ENCODE peak calls at places on chromosomes 16 and 17, in four cellular contexts. O is D341Med, T is fibroblast of gingiva, D is fibroblast of villous mesenchyme. U is an unnamed sample.

GRCh38 chr17:28725660-28726395 is at the start of gene TLCD1:
- DNase-seq in O (peak), T (peak), D (peak), U (peak)

GRCh38 chr17:75352079-75352569 is 53.4 kb downstream of the GRB2 start:
- DNase-seq in O (peak), T (no peak), D (no peak), U (peak)

GRCh38 chr16:4172070-4172469 is 55.8 kb upstream of the ADCY9 start:
- DNase-seq in O (no peak), T (peak), D (peak), U (no peak)

GRCh38 chr16:67084345-67085028 is 25.3 kb upstream of the PHAF1 start:
- DNase-seq in O (no peak), T (peak), D (peak), U (no peak)

GRCh38 chr16:85642762-85643281 is 29.7 kb downstream of the GSE1 start:
- DNase-seq in O (no peak), T (no peak), D (no peak), U (no peak)

GRCh38 chr16:3152273-3153076 is 17.6 kb downstream of the ZNF213 start:
- DNase-seq in O (peak), T (peak), D (peak), U (peak)

GRCh38 chr17:45441536-45442310 is 9.1 kb upstream of the ARHGAP27 start:
- DNase-seq in O (peak), T (no peak), D (no peak), U (no peak)

GRCh38 chr17:64498308-64499203 is 1.7 kb upstream of the POLG2 start:
- DNase-seq in O (no peak), T (no peak), D (no peak), U (no peak)

GRCh38 chr16:56673916-56674315 is 4.3 kb downstream of the MT1H start:
- DNase-seq in O (no peak), T (peak), D (peak), U (peak)

GRCh38 chr17:82043507-82043906 is 6.0 kb upstream of the DCXR start:
- DNase-seq in O (no peak), T (no peak), D (no peak), U (no peak)

GRCh38 chr16:867421-868385 is 67.2 kb upstream of the GNG13 start:
- DNase-seq in O (no peak), T (no peak), D (no peak), U (no peak)

GRCh38 chr16:85615014-85615851 is 2.1 kb downstream of the GSE1 start:
- DNase-seq in O (no peak), T (no peak), D (no peak), U (peak)

GRCh38 chr17:36493956-36494355 is 7.5 kb downstream of the ZNHIT3 start:
- DNase-seq in O (no peak), T (no peak), D (peak), U (no peak)

U was measured in thyroid gland.